ENCODE peak calls at places on chromosomes 2 and 18, in ten cellular contexts. I is adrenal gland, Q is uterus, N is endothelial cell, G is lower lobe of right lung, E is glutamatergic neuron, F is cardiac muscle cell, C is AG04450, U is astrocyte of the spinal cord, V is stomach. W is an unnamed sample.
A peak's percentile ranks its signal among the peaks of the same experiment; 100 is the strongest.

GRCh38 chr2:195414479-195414878 is 242.5 kb upstream of the SLC39A10 start:
- DNase-seq in I (no peak), Q (no peak), N (no peak), G (no peak), E (no peak), F (no peak), C (no peak), U (no peak), V (no peak), W (no peak)

GRCh38 chr2:46441838-46442712 is 37.3 kb upstream of the TMEM247 start:
- DNase-seq in I (no peak), Q (no peak), N (no peak), G (no peak), E (no peak), F (no peak), C (no peak), U (no peak), V (no peak), W (no peak)

GRCh38 chr2:222817628-222818027 is 43.2 kb upstream of the ACSL3 start:
- DNase-seq in I (no peak), Q (no peak), N (no peak), G (no peak), E (no peak), F (no peak), C (no peak), U (no peak), V (no peak), W (no peak)

GRCh38 chr2:73494031-73494430 is 108.4 kb downstream of the ALMS1 start:
- DNase-seq in I (no peak), Q (no peak), N (no peak), G (no peak), E (no peak), F (no peak), C (no peak), U (peak; percentile 33), V (no peak), W (no peak)

GRCh38 chr18:22604390-22604985 is 186.8 kb upstream of the CTAGE1 start:
- DNase-seq in I (peak; percentile 54), Q (peak; percentile 45), N (no peak), G (no peak), E (no peak), F (no peak), C (no peak), U (peak; percentile 47), V (peak; percentile 59), W (no peak)

GRCh38 chr2:189860161-189860560 is 75.9 kb downstream of the PMS1 start:
- DNase-seq in I (no peak), Q (no peak), N (no peak), G (no peak), E (no peak), F (no peak), C (no peak), U (no peak), V (no peak), W (no peak)

GRCh38 chr18:48017625-48018024 is 87.2 kb upstream of the SMAD2 start:
- DNase-seq in I (no peak), Q (no peak), N (no peak), G (no peak), E (no peak), F (no peak), C (no peak), U (no peak), V (peak; percentile 13), W (no peak)

GRCh38 chr2:105504459-105504858 is 105.6 kb upstream of the FHL2 start:
- DNase-seq in I (no peak), Q (no peak), N (no peak), G (no peak), E (no peak), F (no peak), C (no peak), U (peak; percentile 32), V (no peak), W (no peak)

GRCh38 chr2:37361416-37361815 is 17.0 kb downstream of the QPCT start:
- DNase-seq in I (no peak), Q (no peak), N (no peak), G (no peak), E (no peak), F (no peak), C (no peak), U (no peak), V (no peak), W (no peak)

GRCh38 chr18:10482985-10483949 is 28.8 kb downstream of the APCDD1 start:
- DNase-seq in I (peak; percentile 55), Q (no peak), N (no peak), G (no peak), E (no peak), F (no peak), C (no peak), U (no peak), V (no peak), W (peak; percentile 80)

GRCh38 chr2:19809206-19809605 is 92.6 kb downstream of the TTC32 start:
- DNase-seq in I (no peak), Q (no peak), N (no peak), G (no peak), E (no peak), F (no peak), C (no peak), U (no peak), V (no peak), W (no peak)

GRCh38 chr2:165382362-165382761 is 87.1 kb upstream of the CSRNP3 start:
- DNase-seq in I (no peak), Q (no peak), N (no peak), G (no peak), E (no peak), F (no peak), C (no peak), U (no peak), V (no peak), W (no peak)

GRCh38 chr2:145845207-145845894 is 1325.4 kb upstream of the ZEB2 start:
- DNase-seq in I (no peak), Q (no peak), N (no peak), G (no peak), E (no peak), F (no peak), C (no peak), U (no peak), V (no peak), W (no peak)

GRCh38 chr18:47283476-47283875 is 32.0 kb upstream of the SKOR2 start:
- DNase-seq in I (no peak), Q (no peak), N (peak; percentile 15), G (no peak), E (no peak), F (peak; percentile 40), C (no peak), U (peak; percentile 18), V (no peak), W (no peak)

GRCh38 chr2:10368491-10369231 is 66.0 kb downstream of the HPCAL1 start:
- DNase-seq in I (peak; percentile 64), Q (no peak), N (no peak), G (no peak), E (no peak), F (no peak), C (no peak), U (no peak), V (peak; percentile 81), W (no peak)

GRCh38 chr18:61435064-61435652 is 101.9 kb downstream of the CDH20 start:
- DNase-seq in I (no peak), Q (no peak), N (peak; percentile 9), G (no peak), E (no peak), F (peak; percentile 13), C (no peak), U (no peak), V (no peak), W (peak; percentile 12)
- TF ChIP-seq CTCF in I (peak; percentile 17), Q (no peak), N (peak; percentile 85), G (peak; percentile 28), E (peak; percentile 81), F (peak; percentile 60), C (peak; percentile 62), U (peak; percentile 59), V (no peak), W (peak; percentile 27)

GRCh38 chr2:29343830-29344229 is 228.6 kb downstream of the CLIP4 start:
- DNase-seq in I (no peak), Q (no peak), N (no peak), G (no peak), E (no peak), F (no peak), C (no peak), U (no peak), V (no peak), W (no peak)
- TF ChIP-seq CTCF in I (no peak), Q (no peak), N (no peak), G (no peak), E (no peak), F (no peak), C (no peak), U (no peak), V (no peak), W (no peak)

DNA sequence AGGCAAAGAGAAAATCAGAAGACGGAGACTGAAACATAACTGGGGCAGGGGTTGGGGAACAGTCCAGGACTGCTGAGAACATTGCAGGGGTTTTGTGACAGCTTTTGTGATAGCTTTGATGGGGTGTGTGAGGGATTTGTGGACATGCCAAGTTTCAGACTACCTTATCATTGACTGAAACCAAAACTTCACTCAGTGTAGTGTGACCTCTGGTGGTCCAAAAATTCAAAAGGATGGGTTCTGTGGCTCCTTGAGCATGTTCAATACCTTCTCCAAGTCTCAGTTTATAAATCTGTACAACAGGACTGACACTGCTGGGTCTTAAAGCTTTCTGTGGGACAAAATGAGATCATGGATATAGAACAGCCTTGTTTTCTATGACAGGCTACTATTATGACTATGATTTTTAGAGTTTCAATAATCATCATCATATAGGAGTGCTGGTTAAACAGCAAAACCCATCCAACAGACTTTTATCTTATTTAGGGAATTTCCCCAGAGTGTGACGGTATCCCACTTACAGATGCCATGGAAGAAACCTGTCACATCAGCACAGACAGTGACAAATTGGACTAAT is 259.2 kb upstream of the SLC14A2 start:
- DNase-seq in I (no peak), Q (no peak), N (no peak), G (no peak), E (no peak), F (no peak), C (no peak), U (no peak), V (no peak), W (peak; percentile 8)
- TF ChIP-seq CTCF in I (no peak), Q (no peak), N (no peak), G (no peak), E (no peak), F (no peak), C (peak; percentile 19), U (no peak), V (no peak), W (no peak)

GRCh38 chr2:217057773-217058172 is 197.9 kb upstream of the TNP1 start:
- DNase-seq in I (no peak), Q (no peak), N (no peak), G (no peak), E (no peak), F (no peak), C (no peak), U (no peak), V (no peak), W (no peak)

GRCh38 chr2:217060516-217060915 is 200.7 kb upstream of the TNP1 start:
- DNase-seq in I (no peak), Q (no peak), N (no peak), G (no peak), E (no peak), F (no peak), C (no peak), U (no peak), V (no peak), W (no peak)

GRCh38 chr2:217061916-217062315 is 202.1 kb upstream of the TNP1 start:
- DNase-seq in I (no peak), Q (no peak), N (no peak), G (no peak), E (no peak), F (no peak), C (no peak), U (no peak), V (no peak), W (no peak)

GRCh38 chr2:217060951-217061547 is 201.2 kb upstream of the TNP1 start:
- DNase-seq in I (no peak), Q (no peak), N (no peak), G (no peak), E (no peak), F (no peak), C (no peak), U (peak; percentile 87), V (no peak), W (no peak)

GRCh38 chr2:217058791-217059755 is 199.2 kb upstream of the TNP1 start:
- DNase-seq in I (no peak), Q (no peak), N (no peak), G (no peak), E (no peak), F (no peak), C (no peak), U (no peak), V (no peak), W (no peak)
- TF ChIP-seq CTCF in I (no peak), Q (no peak), N (no peak), G (no peak), E (no peak), F (no peak), C (no peak), U (no peak), V (no peak), W (no peak)

W was measured in GM20000.